ENCODE peak calls at places on chromosomes 5 and 9, in seven cellular contexts. One of them, this sample, is unnamed.

GRCh38 chr5:179348833-179349232 is 3.6 kb upstream of the ADAMTS2 start:
- DNase-seq in transverse colon: no peak
- DNase-seq in neural progenitor cell: no peak
- DNase-seq in OCI-LY7: no peak
- DNase-seq in left lung: peak; percentile 35
- DNase-seq in left ventricle myocardium inferior: no peak
- DNase-seq in tibial artery: no peak
- DNase-seq in this sample: no peak

GRCh38 chr9:99162759-99163364 is 57.9 kb downstream of the TGFBR1 start:
- DNase-seq in transverse colon: no peak
- DNase-seq in neural progenitor cell: peak; percentile 56
- DNase-seq in OCI-LY7: peak; percentile 56
- DNase-seq in left lung: no peak
- DNase-seq in left ventricle myocardium inferior: no peak
- DNase-seq in tibial artery: no peak
- DNase-seq in this sample: no peak

GRCh38 chr9:93156475-93157008 is 22.5 kb upstream of the NINJ1 start:
- DNase-seq in transverse colon: no peak
- DNase-seq in neural progenitor cell: no peak
- DNase-seq in OCI-LY7: no peak
- DNase-seq in left lung: no peak
- DNase-seq in left ventricle myocardium inferior: no peak
- DNase-seq in tibial artery: no peak
- DNase-seq in this sample: no peak

GRCh38 chr9:76166436-76166959 is 227.7 kb downstream of the RFK start:
- DNase-seq in transverse colon: no peak
- DNase-seq in neural progenitor cell: no peak
- DNase-seq in OCI-LY7: no peak
- DNase-seq in left lung: no peak
- DNase-seq in left ventricle myocardium inferior: no peak
- DNase-seq in tibial artery: no peak
- DNase-seq in this sample: no peak

GRCh38 chr9:85715587-85715986 is 26.2 kb downstream of the AGTPBP1 start:
- DNase-seq in transverse colon: no peak
- DNase-seq in neural progenitor cell: no peak
- DNase-seq in OCI-LY7: no peak
- DNase-seq in left lung: no peak
- DNase-seq in left ventricle myocardium inferior: no peak
- DNase-seq in tibial artery: no peak
- DNase-seq in this sample: no peak

GRCh38 chr9:89226076-89226475 is 47.5 kb upstream of the SHC3 start:
- DNase-seq in transverse colon: no peak
- DNase-seq in neural progenitor cell: peak; percentile 89
- DNase-seq in OCI-LY7: no peak
- DNase-seq in left lung: no peak
- DNase-seq in left ventricle myocardium inferior: peak; percentile 19
- DNase-seq in tibial artery: no peak
- DNase-seq in this sample: no peak

GRCh38 chr5:154141686-154142300 is 48.7 kb upstream of the GALNT10 start:
- DNase-seq in transverse colon: no peak
- DNase-seq in neural progenitor cell: peak; percentile 52
- DNase-seq in OCI-LY7: no peak
- DNase-seq in left lung: no peak
- DNase-seq in left ventricle myocardium inferior: no peak
- DNase-seq in tibial artery: no peak
- DNase-seq in this sample: no peak

GRCh38 chr5:159536626-159537025 is 206.3 kb upstream of the IL12B start:
- DNase-seq in transverse colon: no peak
- DNase-seq in neural progenitor cell: no peak
- DNase-seq in OCI-LY7: no peak
- DNase-seq in left lung: no peak
- DNase-seq in left ventricle myocardium inferior: no peak
- DNase-seq in tibial artery: no peak
- DNase-seq in this sample: no peak

GRCh38 chr9:129570450-129571297 is 50.2 kb downstream of the C9orf50 start:
- DNase-seq in transverse colon: peak; percentile 42
- DNase-seq in neural progenitor cell: peak; percentile 68
- DNase-seq in OCI-LY7: no peak
- DNase-seq in left lung: no peak
- DNase-seq in left ventricle myocardium inferior: peak; percentile 61
- DNase-seq in tibial artery: peak; percentile 89
- DNase-seq in this sample: no peak

GRCh38 chr5:153749941-153750340 is 259.5 kb downstream of the GRIA1 start:
- DNase-seq in transverse colon: no peak
- DNase-seq in neural progenitor cell: peak; percentile 65
- DNase-seq in OCI-LY7: no peak
- DNase-seq in left lung: no peak
- DNase-seq in left ventricle myocardium inferior: no peak
- DNase-seq in tibial artery: no peak
- DNase-seq in this sample: no peak

GRCh38 chr5:142816577-142816976 is 46.4 kb downstream of the ARHGAP26 start:
- DNase-seq in transverse colon: peak; percentile 66
- DNase-seq in neural progenitor cell: no peak
- DNase-seq in OCI-LY7: no peak
- DNase-seq in left lung: no peak
- DNase-seq in left ventricle myocardium inferior: peak; percentile 68
- DNase-seq in tibial artery: peak; percentile 76
- DNase-seq in this sample: peak; percentile 79

GRCh38 chr5:134968055-134968454 is 348 bp downstream of the CATSPER3 start:
- DNase-seq in transverse colon: no peak
- DNase-seq in neural progenitor cell: no peak
- DNase-seq in OCI-LY7: no peak
- DNase-seq in left lung: no peak
- DNase-seq in left ventricle myocardium inferior: no peak
- DNase-seq in tibial artery: no peak
- DNase-seq in this sample: no peak

GRCh38 chr5:69493235-69493925 is 790 bp downstream of the OCLN start:
- DNase-seq in transverse colon: peak; percentile 50
- DNase-seq in neural progenitor cell: peak; percentile 77
- DNase-seq in OCI-LY7: no peak
- DNase-seq in left lung: peak; percentile 90
- DNase-seq in left ventricle myocardium inferior: no peak
- DNase-seq in tibial artery: no peak
- DNase-seq in this sample: peak; percentile 81

GRCh38 chr5:132293066-132293991 is 865 bp upstream of the SLC22A4 start:
- DNase-seq in transverse colon: peak; percentile 86
- DNase-seq in neural progenitor cell: peak; percentile 85
- DNase-seq in OCI-LY7: no peak
- DNase-seq in left lung: peak; percentile 93
- DNase-seq in left ventricle myocardium inferior: peak; percentile 90
- DNase-seq in tibial artery: peak; percentile 92
- DNase-seq in this sample: peak; percentile 94

GRCh38 chr5:11497651-11498050 is 406.6 kb downstream of the CTNND2 start:
- DNase-seq in transverse colon: no peak
- DNase-seq in neural progenitor cell: no peak
- DNase-seq in OCI-LY7: no peak
- DNase-seq in left lung: no peak
- DNase-seq in left ventricle myocardium inferior: no peak
- DNase-seq in tibial artery: no peak
- DNase-seq in this sample: no peak

GRCh38 chr5:136518814-136519213 is 153.5 kb upstream of the TRPC7 start:
- DNase-seq in transverse colon: no peak
- DNase-seq in neural progenitor cell: no peak
- DNase-seq in OCI-LY7: no peak
- DNase-seq in left lung: no peak
- DNase-seq in left ventricle myocardium inferior: no peak
- DNase-seq in tibial artery: no peak
- DNase-seq in this sample: no peak

GRCh38 chr9:10678790-10679189 is 66.0 kb upstream of the PTPRD start:
- DNase-seq in transverse colon: no peak
- DNase-seq in neural progenitor cell: no peak
- DNase-seq in OCI-LY7: no peak
- DNase-seq in left lung: no peak
- DNase-seq in left ventricle myocardium inferior: no peak
- DNase-seq in tibial artery: no peak
- DNase-seq in this sample: no peak

GRCh38 chr5:2752875-2753435 is 1.5 kb upstream of the IRX2 start:
- DNase-seq in transverse colon: no peak
- DNase-seq in neural progenitor cell: peak; percentile 64
- DNase-seq in OCI-LY7: no peak
- DNase-seq in left lung: peak; percentile 75
- DNase-seq in left ventricle myocardium inferior: no peak
- DNase-seq in tibial artery: no peak
- DNase-seq in this sample: no peak

GRCh38 chr5:2752059-2752874 is 790 bp upstream of the IRX2 start:
- DNase-seq in transverse colon: no peak
- DNase-seq in neural progenitor cell: peak; percentile 54
- DNase-seq in OCI-LY7: no peak
- DNase-seq in left lung: peak; percentile 87
- DNase-seq in left ventricle myocardium inferior: no peak
- DNase-seq in tibial artery: no peak
- DNase-seq in this sample: peak; percentile 90

GRCh38 chr5:2750758-2751464 is 566 bp downstream of the IRX2 start:
- DNase-seq in transverse colon: no peak
- DNase-seq in neural progenitor cell: peak; percentile 78
- DNase-seq in OCI-LY7: no peak
- DNase-seq in left lung: peak; percentile 80
- DNase-seq in left ventricle myocardium inferior: no peak
- DNase-seq in tibial artery: no peak
- DNase-seq in this sample: no peak

GRCh38 chr5:2750026-2750757 is 1.3 kb downstream of the IRX2 start:
- DNase-seq in transverse colon: no peak
- DNase-seq in neural progenitor cell: peak; percentile 78
- DNase-seq in OCI-LY7: no peak
- DNase-seq in left lung: peak; percentile 80
- DNase-seq in left ventricle myocardium inferior: no peak
- DNase-seq in tibial artery: no peak
- DNase-seq in this sample: peak; percentile 76

GRCh38 chr5:2751592-2752021 is at the start of gene IRX2:
- DNase-seq in transverse colon: peak; percentile 32
- DNase-seq in neural progenitor cell: peak; percentile 98
- DNase-seq in OCI-LY7: no peak
- DNase-seq in left lung: peak; percentile 92
- DNase-seq in left ventricle myocardium inferior: peak; percentile 79
- DNase-seq in tibial artery: no peak
- DNase-seq in this sample: peak; percentile 95
- H3K27ac ChIP-seq in transverse colon: no peak within 1 kb of the TSS
- H3K27ac ChIP-seq in neural progenitor cell: no peak within 1 kb of the TSS
- H3K27ac ChIP-seq in OCI-LY7: no peak within 1 kb of the TSS
- H3K27ac ChIP-seq in left lung: peak within 1 kb of the TSS; percentile 88
- H3K27ac ChIP-seq in left ventricle myocardium inferior: peak within 1 kb of the TSS; percentile 36
- H3K27ac ChIP-seq in tibial artery: no peak within 1 kb of the TSS
- H3K27ac ChIP-seq in this sample: peak within 1 kb of the TSS; percentile 88

GRCh38 chr9:13570521-13570974 is 291.1 kb upstream of the MPDZ start:
- DNase-seq in transverse colon: no peak
- DNase-seq in neural progenitor cell: no peak
- DNase-seq in OCI-LY7: no peak
- DNase-seq in left lung: no peak
- DNase-seq in left ventricle myocardium inferior: no peak
- DNase-seq in tibial artery: no peak
- DNase-seq in this sample: no peak
- H3K27ac ChIP-seq in transverse colon: no peak overlapping the region
- H3K27ac ChIP-seq in neural progenitor cell: no peak overlapping the region
- H3K27ac ChIP-seq in OCI-LY7: no peak overlapping the region
- H3K27ac ChIP-seq in left lung: no peak overlapping the region
- H3K27ac ChIP-seq in left ventricle myocardium inferior: peak overlapping the region; percentile 92
- H3K27ac ChIP-seq in tibial artery: peak overlapping the region; percentile 88
- H3K27ac ChIP-seq in this sample: peak overlapping the region; percentile 13

GRCh38 chr9:126164796-126165525 is 161.7 kb upstream of the MVB12B start:
- DNase-seq in transverse colon: no peak
- DNase-seq in neural progenitor cell: no peak
- DNase-seq in OCI-LY7: no peak
- DNase-seq in left lung: peak; percentile 60
- DNase-seq in left ventricle myocardium inferior: no peak
- DNase-seq in tibial artery: peak; percentile 53
- DNase-seq in this sample: peak; percentile 34
- H3K27ac ChIP-seq in transverse colon: no peak overlapping the region
- H3K27ac ChIP-seq in neural progenitor cell: no peak overlapping the region
- H3K27ac ChIP-seq in OCI-LY7: no peak overlapping the region
- H3K27ac ChIP-seq in left lung: no peak overlapping the region
- H3K27ac ChIP-seq in left ventricle myocardium inferior: no peak overlapping the region
- H3K27ac ChIP-seq in tibial artery: no peak overlapping the region
- H3K27ac ChIP-seq in this sample: no peak overlapping the region

GRCh38 chr5:76524101-76524835 is 98.9 kb downstream of the F2RL2 start:
- DNase-seq in transverse colon: no peak
- DNase-seq in neural progenitor cell: no peak
- DNase-seq in OCI-LY7: no peak
- DNase-seq in left lung: no peak
- DNase-seq in left ventricle myocardium inferior: no peak
- DNase-seq in tibial artery: no peak
- DNase-seq in this sample: no peak

GRCh38 chr5:76517334-76517733 is 105.9 kb downstream of the F2RL2 start:
- DNase-seq in transverse colon: no peak
- DNase-seq in neural progenitor cell: no peak
- DNase-seq in OCI-LY7: no peak
- DNase-seq in left lung: no peak
- DNase-seq in left ventricle myocardium inferior: no peak
- DNase-seq in tibial artery: no peak
- DNase-seq in this sample: no peak

GRCh38 chr5:76522103-76522942 is 100.9 kb downstream of the F2RL2 start:
- DNase-seq in transverse colon: no peak
- DNase-seq in neural progenitor cell: no peak
- DNase-seq in OCI-LY7: no peak
- DNase-seq in left lung: no peak
- DNase-seq in left ventricle myocardium inferior: no peak
- DNase-seq in tibial artery: no peak
- DNase-seq in this sample: no peak

GRCh38 chr5:76524872-76525271 is 98.3 kb downstream of the F2RL2 start:
- DNase-seq in transverse colon: no peak
- DNase-seq in neural progenitor cell: peak; percentile 15
- DNase-seq in OCI-LY7: no peak
- DNase-seq in left lung: no peak
- DNase-seq in left ventricle myocardium inferior: no peak
- DNase-seq in tibial artery: no peak
- DNase-seq in this sample: no peak

GRCh38 chr5:76521240-76521758 is 101.9 kb downstream of the F2RL2 start:
- DNase-seq in transverse colon: no peak
- DNase-seq in neural progenitor cell: no peak
- DNase-seq in OCI-LY7: no peak
- DNase-seq in left lung: no peak
- DNase-seq in left ventricle myocardium inferior: no peak
- DNase-seq in tibial artery: no peak
- DNase-seq in this sample: no peak
- H3K27ac ChIP-seq in transverse colon: peak overlapping the region; percentile 52
- H3K27ac ChIP-seq in neural progenitor cell: no peak overlapping the region
- H3K27ac ChIP-seq in OCI-LY7: no peak overlapping the region
- H3K27ac ChIP-seq in left lung: no peak overlapping the region
- H3K27ac ChIP-seq in left ventricle myocardium inferior: peak overlapping the region; percentile 1
- H3K27ac ChIP-seq in tibial artery: no peak overlapping the region
- H3K27ac ChIP-seq in this sample: no peak overlapping the region

GRCh38 chr5:116265506-116265905 is 180.7 kb downstream of the COMMD10 start:
- DNase-seq in transverse colon: no peak
- DNase-seq in neural progenitor cell: no peak
- DNase-seq in OCI-LY7: no peak
- DNase-seq in left lung: no peak
- DNase-seq in left ventricle myocardium inferior: no peak
- DNase-seq in tibial artery: no peak
- DNase-seq in this sample: no peak
- H3K27ac ChIP-seq in transverse colon: no peak overlapping the region
- H3K27ac ChIP-seq in neural progenitor cell: no peak overlapping the region
- H3K27ac ChIP-seq in OCI-LY7: no peak overlapping the region
- H3K27ac ChIP-seq in left lung: no peak overlapping the region
- H3K27ac ChIP-seq in left ventricle myocardium inferior: no peak overlapping the region
- H3K27ac ChIP-seq in tibial artery: no peak overlapping the region
- H3K27ac ChIP-seq in this sample: no peak overlapping the region

This sample was measured in upper lobe of right lung.